ENCODE peak calls at places on chromosomes 3 and 15, in seven cellular contexts. O, T, G, H, I, E and Q are unnamed samples.

GRCh38 chr3:141652349-141652748 is 85.7 kb upstream of the RNF7 start:
- DNase-seq in H (no peak), E (no peak), G (no peak), I (no peak), T (no peak), O (no peak), Q (no peak)

GRCh38 chr3:107913671-107914070 is 177.2 kb downstream of the CD47 start:
- DNase-seq in H (no peak), O (no peak), T (no peak), E (no peak), I (no peak), G (no peak), Q (no peak)

GRCh38 chr3:57446318-57446841 is 97.8 kb downstream of the DNAH12 start:
- DNase-seq in G (no peak), E (no peak), H (no peak), I (no peak), T (no peak), O (no peak), Q (no peak)

GRCh38 chr15:57784081-57784488 is 77.6 kb downstream of the POLR2M start:
- DNase-seq in O (no peak), T (no peak), E (peak; percentile 53), I (no peak), G (no peak), H (peak; percentile 70), Q (no peak)

GRCh38 chr15:80233511-80234080 is 18.4 kb downstream of the CTXND1 start:
- DNase-seq in E (no peak), O (no peak), I (no peak), H (no peak), T (no peak), G (no peak), Q (no peak)

GRCh38 chr15:64282701-64283100 is 73.3 kb downstream of the CSNK1G1 start:
- DNase-seq in O (no peak), E (no peak), I (no peak), T (no peak), H (no peak), G (no peak), Q (no peak)

GRCh38 chr15:67501836-67502461 is 19.0 kb upstream of the C15orf61 start:
- DNase-seq in G (no peak), I (no peak), H (no peak), O (no peak), T (no peak), E (no peak), Q (no peak)

GRCh38 chr3:27840807-27841594 is 118.9 kb upstream of the EOMES start:
- DNase-seq in H (no peak), E (no peak), T (no peak), O (no peak), G (no peak), I (no peak), Q (no peak)

GRCh38 chr3:184795493-184796198 is 16.3 kb upstream of the VPS8 start:
- DNase-seq in T (no peak), H (no peak), E (no peak), O (no peak), I (no peak), G (no peak), Q (no peak)

GRCh38 chr3:134394380-134394779 is 20.1 kb upstream of the AMOTL2 start:
- DNase-seq in I (no peak), O (no peak), E (no peak), T (no peak), G (peak; percentile 67), H (no peak), Q (no peak)

GRCh38 chr15:44545934-44546802 is 9.2 kb downstream of the EIF3J start:
- DNase-seq in T (no peak), H (no peak), G (no peak), E (no peak), I (no peak), O (no peak), Q (no peak)

GRCh38 chr3:151468284-151468917 is 7.5 kb upstream of the IGSF10 start:
- DNase-seq in I (peak; percentile 48), H (peak; percentile 31), O (no peak), E (peak; percentile 39), G (peak; percentile 30), T (peak; percentile 11), Q (no peak)

GRCh38 chr3:50971487-50971924 is 296.8 kb downstream of the DOCK3 start:
- DNase-seq in H (no peak), T (peak; percentile 37), G (no peak), O (no peak), I (peak; percentile 51), E (no peak), Q (no peak)

GRCh38 chr15:40441736-40442531 is 1.2 kb downstream of the BAHD1 start:
- DNase-seq in H (no peak), I (no peak), O (peak; percentile 28), E (no peak), G (no peak), T (no peak), Q (no peak)

GRCh38 chr3:144770291-144770690 is 798.7 kb downstream of the DIPK2A start:
- DNase-seq in T (no peak), G (no peak), I (no peak), E (no peak), H (no peak), O (no peak), Q (no peak)

GRCh38 chr15:79431636-79432344 is at the start of gene MINAR1:
- DNase-seq in I (no peak), G (no peak), O (no peak), H (no peak), E (peak; percentile 48), T (no peak), Q (no peak)

GRCh38 chr3:87082806-87083440 is 92.0 kb upstream of the VGLL3 start:
- DNase-seq in T (no peak), H (no peak), G (no peak), E (no peak), O (no peak), I (no peak), Q (no peak)

GRCh38 chr3:43378066-43378935 is 92.0 kb downstream of the SNRK start:
- DNase-seq in H (no peak), T (peak; percentile 57), E (no peak), I (peak; percentile 75), G (no peak), O (no peak), Q (no peak)

GRCh38 chr3:40079845-40080240 is 229.7 kb upstream of the EIF1B start:
- DNase-seq in O (no peak), E (no peak), H (no peak), T (no peak), G (no peak), I (no peak), Q (no peak)

GRCh38 chr3:179063945-179064560 is 7.6 kb downstream of the ZMAT3 start:
- DNase-seq in I (no peak), H (no peak), O (no peak), E (no peak), T (no peak), G (no peak), Q (no peak)

GRCh38 chr3:161026612-161027217 is 78.4 kb downstream of the B3GALNT1 start:
- DNase-seq in G (no peak), T (no peak), I (no peak), O (no peak), E (no peak), H (no peak), Q (no peak)

GRCh38 chr3:10459954-10460754 is 45.2 kb downstream of the ATP2B2 start:
- DNase-seq in O (peak; percentile 28), T (peak; percentile 16), H (peak; percentile 45), E (no peak), I (peak; percentile 36), G (no peak), Q (no peak)

DNA sequence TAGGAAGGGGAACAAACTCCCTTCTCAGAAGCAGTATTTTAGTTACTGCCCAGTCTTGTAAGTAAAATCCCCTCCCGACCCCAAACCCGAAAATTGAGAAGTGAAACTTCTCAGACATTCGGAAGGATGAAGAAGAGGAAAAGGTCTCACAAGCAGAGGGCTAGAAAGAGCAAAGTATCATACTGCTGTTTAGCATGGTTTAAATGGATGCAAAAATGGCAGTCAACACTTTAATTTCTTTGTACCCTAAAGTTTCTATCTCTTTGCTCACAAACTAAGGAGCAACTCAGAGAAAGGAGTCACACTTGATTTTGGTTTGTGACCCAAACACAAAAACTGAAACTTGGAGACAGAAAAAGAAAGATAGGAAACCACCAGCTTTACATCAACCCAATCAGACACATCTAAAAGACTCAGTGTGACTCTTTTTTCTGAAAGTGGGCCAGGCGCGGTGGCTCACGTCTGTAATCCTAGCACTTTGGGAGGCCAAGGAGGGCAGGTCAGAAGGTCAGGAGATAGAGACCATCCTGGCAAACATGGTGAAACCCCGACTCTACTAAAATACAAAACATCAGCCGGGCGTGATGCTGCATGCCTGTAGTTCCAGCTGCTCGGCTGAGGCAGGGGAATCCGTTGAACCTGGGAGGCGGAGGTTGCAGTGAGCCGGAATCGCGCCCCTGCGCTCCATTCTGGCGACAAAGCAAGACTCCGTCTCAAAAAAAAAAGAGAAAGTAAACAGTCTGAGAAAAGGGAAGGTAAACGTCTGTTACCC is 63.2 kb upstream of the ATP11B start:
- DNase-seq in I (no peak), H (no peak), O (no peak), T (no peak), E (no peak), G (no peak), Q (no peak)
- H3K27ac ChIP-seq in I (no peak overlapping the region), H (no peak overlapping the region), O (no peak overlapping the region), T (no peak overlapping the region), E (no peak overlapping the region), G (no peak overlapping the region), Q (no peak overlapping the region)

GRCh38 chr3:38136807-38137614 is at the start of gene ACAA1:
- DNase-seq in I (peak; percentile 100), O (peak; percentile 99), G (peak; percentile 100), E (peak; percentile 100), T (peak; percentile 96), H (peak; percentile 100), Q (peak; percentile 98)
- H3K4me1 ChIP-seq in I (peaks cover 66% of the 10 kb centered on the region), O (no peaks in the 10 kb centered on the region), G (peaks cover 28% of the 10 kb centered on the region), E (no peaks in the 10 kb centered on the region), T (peaks cover 34% of the 10 kb centered on the region), H (peaks cover 31% of the 10 kb centered on the region), Q (peaks cover 39% of the 10 kb centered on the region)

GRCh38 chr3:196008929-196009328 is 73.0 kb downstream of the TFRC start:
- DNase-seq in G (no peak), E (no peak), H (no peak), O (no peak), I (no peak), T (no peak), Q (no peak)
- H3K4me3 ChIP-seq in G (no peak overlapping the region), E (no peak overlapping the region), H (no peak overlapping the region), O (no peak overlapping the region), I (no peak overlapping the region), T (no peak overlapping the region), Q (no peak overlapping the region)

GRCh38 chr3:45975696-45976095 is 19.9 kb downstream of the FYCO1 start:
- DNase-seq in H (no peak), G (no peak), E (no peak), I (no peak), O (no peak), T (no peak), Q (no peak)
- H3K27ac ChIP-seq in H (no peak overlapping the region), G (no peak overlapping the region), E (peak overlapping the region; percentile 30), I (peak overlapping the region; percentile 46), O (peak overlapping the region; percentile 82), T (peak overlapping the region; percentile 36), Q (no peak overlapping the region)

GRCh38 chr15:92646216-92646615 is 9.4 kb downstream of the FAM174B start:
- DNase-seq in O (no peak), T (no peak), E (no peak), H (no peak), I (no peak), G (no peak), Q (no peak)
- H3K4me1 ChIP-seq in O (no peaks in the 10 kb centered on the region), T (no peaks in the 10 kb centered on the region), E (no peaks in the 10 kb centered on the region), H (no peaks in the 10 kb centered on the region), I (peaks cover 66% of the 10 kb centered on the region), G (no peaks in the 10 kb centered on the region), Q (no peaks in the 10 kb centered on the region)